ENCODE peak calls at places on chromosomes 5 and 9, in eight cellular contexts. E is HCT116, G is thyroid gland, D is tibial nerve, I is IMR-90, Q is uterus, T is heart left ventricle, L is testis. M is an unnamed sample.
A peak's percentile ranks its signal among the peaks of the same experiment; 100 is the strongest.

GRCh38 chr5:17019324-17019723 is 83.2 kb upstream of the MYO10 start:
- DNase-seq in E (no peak), D (no peak), L (no peak), I (peak; percentile 72), T (no peak), Q (no peak), G (peak; percentile 58), M (no peak)

GRCh38 chr5:172713809-172714490 is 57.0 kb downstream of the DUSP1 start:
- DNase-seq in I (no peak), L (no peak), E (no peak), G (no peak), D (no peak), T (no peak), Q (peak; percentile 25), M (no peak)

GRCh38 chr5:33969572-33970452 is 14.7 kb downstream of the SLC45A2 start:
- DNase-seq in I (peak; percentile 71), G (no peak), T (peak; percentile 18), E (peak; percentile 6), Q (no peak), D (no peak), L (peak; percentile 34), M (peak; percentile 35)

GRCh38 chr9:68732405-68733020 is 27.5 kb downstream of the PIP5K1B start:
- DNase-seq in G (no peak), T (no peak), Q (no peak), E (no peak), D (no peak), I (no peak), L (no peak), M (no peak)

GRCh38 chr5:171957591-171958251 is 48.7 kb downstream of the FBXW11 start:
- DNase-seq in I (no peak), G (no peak), Q (peak; percentile 22), T (no peak), L (peak; percentile 43), E (no peak), D (no peak), M (peak; percentile 69)

GRCh38 chr5:55850839-55851674 is at the start of gene IL31RA:
- DNase-seq in T (no peak), D (no peak), E (peak; percentile 68), G (no peak), Q (no peak), I (peak; percentile 92), L (no peak), M (no peak)

GRCh38 chr5:73189816-73190451 is 16.9 kb downstream of the TMEM174 start:
- DNase-seq in G (no peak), Q (peak; percentile 23), E (no peak), T (no peak), D (peak; percentile 23), L (no peak), I (peak; percentile 72), M (peak; percentile 23)

GRCh38 chr9:77909306-77909705 is 122.3 kb downstream of the GNAQ start:
- DNase-seq in G (no peak), L (no peak), I (no peak), E (no peak), T (no peak), D (no peak), Q (no peak), M (no peak)

GRCh38 chr5:138869763-138870500 is 5.2 kb downstream of the LRRTM2 start:
- DNase-seq in E (no peak), Q (no peak), L (no peak), I (peak; percentile 51), G (no peak), T (no peak), D (no peak), M (no peak)

GRCh38 chr9:14511452-14511851 is 181.8 kb downstream of the ZDHHC21 start:
- DNase-seq in G (no peak), Q (no peak), I (no peak), T (no peak), E (no peak), L (no peak), D (no peak), M (no peak)

GRCh38 chr5:180178516-180179398 is 30.3 kb downstream of the RASGEF1C start:
- DNase-seq in T (no peak), D (no peak), L (no peak), Q (no peak), G (no peak), I (no peak), E (no peak), M (no peak)

GRCh38 chr5:45376463-45376862 is 319.7 kb downstream of the HCN1 start:
- DNase-seq in Q (no peak), G (no peak), I (peak; percentile 36), L (no peak), T (no peak), E (no peak), D (no peak), M (no peak)

GRCh38 chr5:170481839-170482238 is 22.0 kb upstream of the KCNIP1 start:
- DNase-seq in I (no peak), E (no peak), T (no peak), L (no peak), Q (no peak), D (no peak), G (no peak), M (no peak)

GRCh38 chr9:8666060-8666459 is 866.5 kb upstream of the DMAC1 start:
- DNase-seq in I (no peak), L (no peak), Q (no peak), E (no peak), T (no peak), D (no peak), G (no peak), M (no peak)

GRCh38 chr5:40834391-40834848 is 602 bp downstream of the RPL37 start:
- DNase-seq in I (peak; percentile 33), L (peak; percentile 27), G (peak; percentile 25), E (no peak), D (peak; percentile 9), Q (no peak), T (no peak), M (peak; percentile 32)

GRCh38 chr9:19154135-19154612 is 26.9 kb upstream of the PLIN2 start:
- DNase-seq in T (peak; percentile 37), Q (peak; percentile 72), D (peak; percentile 34), L (peak; percentile 91), I (peak; percentile 96), E (no peak), G (no peak), M (peak; percentile 52)

GRCh38 chr9:114459464-114459863 is 45.8 kb downstream of the WHRN start:
- DNase-seq in T (no peak), Q (no peak), D (no peak), I (no peak), G (no peak), E (no peak), L (peak; percentile 54), M (no peak)

GRCh38 chr5:139760066-139761056 is 35.2 kb upstream of the PSD2 start:
- DNase-seq in T (no peak), L (no peak), Q (no peak), D (no peak), I (peak; percentile 51), G (no peak), E (no peak), M (no peak)

GRCh38 chr5:32163785-32164184 is 10.3 kb downstream of the GOLPH3 start:
- DNase-seq in I (no peak), G (no peak), D (no peak), T (no peak), L (no peak), E (no peak), Q (no peak), M (no peak)

GRCh38 chr9:93254806-93255519 is 71.0 kb downstream of the WNK2 start:
- DNase-seq in L (no peak), I (no peak), G (no peak), Q (no peak), T (peak; percentile 14), E (no peak), D (no peak), M (peak; percentile 1)

GRCh38 chr9:131162886-131163285 is 37.5 kb downstream of the NUP214 start:
- DNase-seq in G (no peak), L (no peak), D (no peak), Q (no peak), I (no peak), E (no peak), T (no peak), M (no peak)

GRCh38 chr5:147509710-147510651 is at the start of gene DPYSL3:
- DNase-seq in Q (peak; percentile 82), D (peak; percentile 56), T (peak; percentile 72), I (peak; percentile 78), E (peak; percentile 15), G (peak; percentile 67), L (peak; percentile 69), M (peak; percentile 57)

DNA sequence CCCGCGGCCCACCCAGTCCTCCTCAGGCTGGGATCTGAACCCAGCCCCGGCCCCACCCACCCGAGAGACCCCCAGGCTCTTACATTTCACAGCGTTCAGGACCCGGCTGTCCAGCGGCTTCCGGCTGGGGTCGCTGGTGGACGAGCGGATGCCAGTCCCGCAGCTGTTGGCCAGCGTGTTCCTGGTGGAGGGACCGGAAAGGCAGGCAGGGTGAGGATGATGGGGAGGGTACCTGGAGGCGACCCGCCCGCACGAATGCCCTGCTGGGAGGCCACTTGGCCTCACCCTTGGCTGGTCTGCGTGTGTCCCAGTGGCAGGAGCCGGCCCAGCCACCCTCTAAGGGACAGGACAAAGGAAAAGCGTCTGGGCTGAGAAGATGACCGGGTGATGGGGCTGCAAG is 51.9 kb upstream of the UBAC1 start:
- DNase-seq in E (no peak), I (no peak), Q (no peak), G (peak; percentile 1), T (no peak), L (no peak), D (no peak), M (no peak)
- H3K4me1 ChIP-seq in E (peaks cover 9% of the 10 kb centered on the region), I (peaks cover 16% of the 10 kb centered on the region), Q (no peaks in the 10 kb centered on the region), G (peaks cover 24% of the 10 kb centered on the region), T (peaks cover 20% of the 10 kb centered on the region), L (peaks cover 20% of the 10 kb centered on the region), D (peaks cover 24% of the 10 kb centered on the region), M (no peaks in the 10 kb centered on the region)

GRCh38 chr9:135287627-135288026 is 192.0 kb upstream of the PPP1R26 start:
- DNase-seq in Q (no peak), T (no peak), L (no peak), E (no peak), D (no peak), G (no peak), I (no peak), M (no peak)
- H3K9me3 ChIP-seq in Q (no peaks in the 10 kb centered on the region), T (no peaks in the 10 kb centered on the region), L (no peaks in the 10 kb centered on the region), E (no peaks in the 10 kb centered on the region), D (no peaks in the 10 kb centered on the region), G (no peaks in the 10 kb centered on the region), I (peaks cover 23% of the 10 kb centered on the region), M (no peaks in the 10 kb centered on the region)

GRCh38 chr9:35555881-35556280 is 49.2 kb upstream of the TESK1 start:
- DNase-seq in D (no peak), Q (no peak), I (no peak), G (no peak), E (no peak), L (no peak), T (no peak), M (no peak)
- TF ChIP-seq POLR2A in D (no peak), Q (no peak), I (no peak), G (no peak), E (no peak), L (no peak), T (no peak), M (no peak)

DNA sequence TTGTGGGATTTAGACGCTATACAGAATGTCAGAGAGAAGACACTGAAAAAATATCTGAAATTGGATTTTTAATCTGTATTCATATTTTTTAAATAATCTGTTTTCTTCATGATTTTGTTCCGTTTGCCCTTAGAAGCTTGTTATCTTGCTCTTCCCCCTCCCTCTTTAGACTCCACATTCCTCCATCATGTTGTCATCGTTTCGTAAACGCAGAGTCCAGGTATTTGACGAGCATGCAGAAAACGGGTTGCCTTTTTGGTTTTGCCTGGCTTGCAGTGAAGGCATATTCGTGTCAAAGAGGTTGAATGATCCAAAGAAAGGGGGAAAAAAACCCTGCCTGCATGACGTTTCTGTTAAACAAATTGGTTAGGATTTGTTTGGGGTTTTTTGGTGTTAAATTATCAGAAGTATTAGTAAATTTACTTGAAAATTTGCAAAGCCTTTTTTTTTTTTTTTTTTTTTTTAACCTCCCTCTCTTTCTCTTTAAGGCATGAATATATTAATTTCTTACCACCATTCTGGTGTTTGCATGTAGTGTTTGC is 2.9 kb downstream of the SPTAN1 start:
- DNase-seq in T (no peak), I (peak; percentile 79), L (no peak), E (peak; percentile 46), G (peak; percentile 38), D (no peak), Q (no peak), M (peak; percentile 20)
- H3K4me1 ChIP-seq in T (peaks cover 67% of the 10 kb centered on the region), I (peaks cover 14% of the 10 kb centered on the region), L (peaks cover 65% of the 10 kb centered on the region), E (peaks cover 51% of the 10 kb centered on the region), G (peaks cover 69% of the 10 kb centered on the region), D (peaks cover 58% of the 10 kb centered on the region), Q (peaks cover 18% of the 10 kb centered on the region), M (peaks cover 61% of the 10 kb centered on the region)